ENCODE peak calls at places on chromosome 12, in six cellular contexts. One of them, this sample, is unnamed. For H3K9me3, the result is how much of the 10 kb centered on the place peaks cover.

GRCh38 chr12:57591567-57592325 is 754 bp downstream of the PIP4K2C start:
- DNase-seq in PC-3: peak
- DNase-seq in fibroblast of lung: peak
- DNase-seq in PC-9: peak
- DNase-seq in K562: peak
- DNase-seq in HCT116: no peak
- DNase-seq in this sample: peak

GRCh38 chr12:111942557-111942956 is 70.4 kb downstream of the TMEM116 start:
- DNase-seq in HCT116: no peak
- DNase-seq in PC-9: no peak
- DNase-seq in fibroblast of lung: peak
- DNase-seq in PC-3: peak
- DNase-seq in K562: no peak
- DNase-seq in this sample: no peak

GRCh38 chr12:65313704-65314317 is 35.3 kb downstream of the MSRB3 start:
- DNase-seq in PC-9: no peak
- DNase-seq in fibroblast of lung: no peak
- DNase-seq in K562: no peak
- DNase-seq in PC-3: peak
- DNase-seq in HCT116: peak
- DNase-seq in this sample: peak

GRCh38 chr12:78684419-78684818 is 180.2 kb upstream of the SYT1 start:
- DNase-seq in PC-9: no peak
- DNase-seq in fibroblast of lung: no peak
- DNase-seq in HCT116: no peak
- DNase-seq in PC-3: no peak
- DNase-seq in K562: no peak
- DNase-seq in this sample: no peak

GRCh38 chr12:128009108-128009507 is 257.9 kb upstream of the TMEM132C start:
- DNase-seq in PC-9: no peak
- DNase-seq in K562: no peak
- DNase-seq in HCT116: no peak
- DNase-seq in fibroblast of lung: no peak
- DNase-seq in PC-3: peak
- DNase-seq in this sample: peak

GRCh38 chr12:132926417-132926833 is 29.7 kb downstream of the ZNF605 start:
- DNase-seq in HCT116: no peak
- DNase-seq in PC-3: no peak
- DNase-seq in K562: no peak
- DNase-seq in PC-9: no peak
- DNase-seq in fibroblast of lung: no peak
- DNase-seq in this sample: no peak

GRCh38 chr12:93790472-93791152 is 113.4 kb downstream of the CRADD start:
- DNase-seq in K562: peak
- DNase-seq in PC-9: peak
- DNase-seq in fibroblast of lung: peak
- DNase-seq in PC-3: peak
- DNase-seq in HCT116: no peak
- DNase-seq in this sample: no peak

GRCh38 chr12:20368653-20369163 is 371 bp downstream of the PDE3A start:
- DNase-seq in K562: no peak
- DNase-seq in HCT116: no peak
- DNase-seq in fibroblast of lung: peak
- DNase-seq in PC-9: no peak
- DNase-seq in PC-3: no peak
- DNase-seq in this sample: peak

GRCh38 chr12:75294797-75295196 is 35.3 kb downstream of the CAPS2 start:
- DNase-seq in K562: no peak
- DNase-seq in HCT116: no peak
- DNase-seq in PC-9: no peak
- DNase-seq in fibroblast of lung: no peak
- DNase-seq in PC-3: no peak
- DNase-seq in this sample: no peak

GRCh38 chr12:62732861-62733427 is 202.0 kb downstream of the PPM1H start:
- DNase-seq in K562: no peak
- DNase-seq in HCT116: peak
- DNase-seq in PC-9: peak
- DNase-seq in PC-3: peak
- DNase-seq in fibroblast of lung: peak
- DNase-seq in this sample: no peak

GRCh38 chr12:52659395-52659794 is 7.4 kb upstream of the KRT2 start:
- DNase-seq in fibroblast of lung: no peak
- DNase-seq in PC-3: no peak
- DNase-seq in K562: no peak
- DNase-seq in PC-9: no peak
- DNase-seq in HCT116: no peak
- DNase-seq in this sample: no peak

GRCh38 chr12:96907681-96908163 is 665 bp downstream of the NEDD1 start:
- DNase-seq in fibroblast of lung: peak
- DNase-seq in PC-9: peak
- DNase-seq in K562: peak
- DNase-seq in HCT116: no peak
- DNase-seq in PC-3: no peak
- DNase-seq in this sample: peak

GRCh38 chr12:269216-269615 is 6.6 kb upstream of the SLC6A13 start:
- DNase-seq in PC-3: no peak
- DNase-seq in fibroblast of lung: no peak
- DNase-seq in PC-9: no peak
- DNase-seq in HCT116: no peak
- DNase-seq in K562: no peak
- DNase-seq in this sample: no peak

GRCh38 chr12:42590324-42590934 is 883 bp upstream of the PRICKLE1 start:
- DNase-seq in HCT116: no peak
- DNase-seq in PC-3: peak
- DNase-seq in K562: no peak
- DNase-seq in fibroblast of lung: peak
- DNase-seq in PC-9: peak
- DNase-seq in this sample: peak

GRCh38 chr12:131454418-131455217 is 256.3 kb upstream of the SFSWAP start:
- DNase-seq in PC-9: peak
- DNase-seq in K562: peak
- DNase-seq in fibroblast of lung: no peak
- DNase-seq in HCT116: peak
- DNase-seq in PC-3: peak
- DNase-seq in this sample: peak

GRCh38 chr12:56338643-56339422 is at the start of gene IL23A:
- DNase-seq in PC-3: peak
- DNase-seq in fibroblast of lung: peak
- DNase-seq in HCT116: no peak
- DNase-seq in K562: no peak
- DNase-seq in PC-9: peak
- DNase-seq in this sample: peak

GRCh38 chr12:50568338-50569155 is 63.8 kb downstream of the DIP2B start:
- DNase-seq in PC-9: no peak
- DNase-seq in PC-3: no peak
- DNase-seq in K562: no peak
- DNase-seq in HCT116: no peak
- DNase-seq in fibroblast of lung: peak
- DNase-seq in this sample: no peak

GRCh38 chr12:15726029-15726756 is 63.0 kb downstream of the EPS8 start:
- DNase-seq in fibroblast of lung: no peak
- DNase-seq in K562: no peak
- DNase-seq in PC-9: no peak
- DNase-seq in HCT116: no peak
- DNase-seq in PC-3: no peak
- DNase-seq in this sample: no peak

GRCh38 chr12:9697619-9698018 is 28.1 kb downstream of the CLEC2D start:
- DNase-seq in K562: no peak
- DNase-seq in PC-3: no peak
- DNase-seq in fibroblast of lung: no peak
- DNase-seq in HCT116: no peak
- DNase-seq in PC-9: no peak
- DNase-seq in this sample: no peak
- H3K9me3 ChIP-seq in K562: under half
- H3K9me3 ChIP-seq in PC-3: under half
- H3K9me3 ChIP-seq in fibroblast of lung: under half
- H3K9me3 ChIP-seq in HCT116: under half
- H3K9me3 ChIP-seq in PC-9: under half
- H3K9me3 ChIP-seq in this sample: under half

DNA sequence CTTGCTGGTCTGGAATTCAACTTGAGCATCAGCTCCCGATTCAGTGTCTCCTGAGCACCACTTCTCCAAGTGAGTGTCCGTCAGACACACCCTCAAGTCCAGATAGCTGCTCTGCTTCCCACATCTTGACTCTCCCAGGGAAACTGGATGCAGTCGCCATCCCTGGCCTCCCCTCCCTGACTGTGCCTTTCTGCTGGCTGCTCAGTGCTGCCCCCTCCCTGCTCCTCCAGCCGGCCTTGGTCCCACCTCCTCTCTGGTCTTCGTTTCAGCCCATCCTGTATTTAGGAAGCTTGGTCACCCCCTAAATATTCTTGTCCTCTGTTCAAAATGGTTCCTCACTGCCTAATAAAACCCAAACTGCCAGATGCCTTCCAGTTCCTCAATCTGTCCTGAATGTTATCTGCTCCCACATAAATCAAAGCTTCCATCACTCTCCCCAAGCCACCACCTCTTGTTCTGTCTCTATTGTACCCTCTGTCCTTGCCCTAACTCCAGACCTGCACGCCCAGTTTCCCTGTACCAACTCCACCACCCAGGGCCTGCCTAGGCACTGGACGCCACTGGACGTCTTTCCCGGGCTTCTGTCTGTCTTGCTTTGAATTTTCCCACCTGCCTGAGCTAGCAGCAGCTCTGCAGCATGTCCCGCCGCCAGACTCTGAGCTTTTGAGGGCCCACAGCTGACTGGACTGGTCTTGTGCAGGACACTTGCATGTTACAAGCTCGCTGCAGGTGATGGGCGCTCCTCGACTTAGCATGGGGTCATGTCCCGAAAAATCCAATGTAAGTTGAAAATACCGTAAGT is 33.8 kb downstream of the CCDC92 start:
- DNase-seq in fibroblast of lung: no peak
- DNase-seq in PC-9: no peak
- DNase-seq in PC-3: no peak
- DNase-seq in K562: peak
- DNase-seq in HCT116: no peak
- DNase-seq in this sample: peak
- TF ChIP-seq CTCF in fibroblast of lung: no peak
- TF ChIP-seq CTCF in PC-9: no peak
- TF ChIP-seq CTCF in PC-3: peak
- TF ChIP-seq CTCF in K562: peak
- TF ChIP-seq CTCF in HCT116: peak
- TF ChIP-seq CTCF in this sample: peak

GRCh38 chr12:102958830-102959176 is 1.3 kb downstream of the ASCL1 start:
- DNase-seq in PC-3: no peak
- DNase-seq in HCT116: no peak
- DNase-seq in K562: no peak
- DNase-seq in PC-9: no peak
- DNase-seq in fibroblast of lung: no peak
- DNase-seq in this sample: no peak

GRCh38 chr12:102955926-102956737 is 1.3 kb upstream of the ASCL1 start:
- DNase-seq in PC-9: no peak
- DNase-seq in PC-3: no peak
- DNase-seq in HCT116: no peak
- DNase-seq in K562: no peak
- DNase-seq in fibroblast of lung: no peak
- DNase-seq in this sample: peak

GRCh38 chr12:102957339-102958050 is at the start of gene ASCL1:
- DNase-seq in PC-9: no peak
- DNase-seq in fibroblast of lung: peak
- DNase-seq in PC-3: no peak
- DNase-seq in K562: no peak
- DNase-seq in HCT116: no peak
- DNase-seq in this sample: peak

GRCh38 chr12:102958073-102958829 is 777 bp downstream of the ASCL1 start:
- DNase-seq in PC-3: no peak
- DNase-seq in HCT116: no peak
- DNase-seq in PC-9: no peak
- DNase-seq in fibroblast of lung: peak
- DNase-seq in K562: no peak
- DNase-seq in this sample: peak

DNA sequence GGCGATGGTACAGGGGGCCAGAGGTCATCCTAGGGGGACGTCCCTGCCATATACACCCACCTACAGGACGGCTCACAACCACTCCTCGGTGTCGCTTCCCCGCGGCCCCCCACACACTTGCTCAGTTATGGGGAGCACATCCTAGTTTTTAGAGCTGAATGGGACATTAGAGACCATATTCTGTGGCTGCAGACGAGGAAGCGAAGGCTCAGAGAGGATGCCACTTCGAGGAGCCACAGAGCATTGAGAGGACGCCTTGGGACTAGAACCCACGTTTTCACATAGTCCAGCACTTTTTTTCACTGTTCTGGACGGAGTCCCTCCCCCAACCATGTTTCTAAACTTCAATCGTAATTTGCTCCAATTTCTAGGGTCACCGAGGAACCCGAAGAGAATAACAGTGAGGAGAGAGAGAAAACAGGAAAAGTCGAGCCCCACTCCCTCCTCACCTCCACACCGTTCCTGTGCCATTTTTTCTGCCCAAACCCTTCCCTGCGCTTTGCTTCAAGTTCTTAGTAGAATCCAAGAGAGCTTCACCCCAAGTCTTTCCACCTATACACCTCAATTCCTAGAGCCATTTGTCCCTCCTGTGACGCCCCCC is 636 bp upstream of the ASCL1 start:
- DNase-seq in HCT116: no peak
- DNase-seq in PC-9: no peak
- DNase-seq in fibroblast of lung: no peak
- DNase-seq in PC-3: no peak
- DNase-seq in K562: no peak
- DNase-seq in this sample: no peak
- TF ChIP-seq EZH2 in HCT116: no peak
- TF ChIP-seq EZH2 in PC-9: no peak
- TF ChIP-seq EZH2 in fibroblast of lung: no peak
- TF ChIP-seq EZH2 in PC-3: no peak
- TF ChIP-seq EZH2 in K562: no peak
- TF ChIP-seq EZH2 in this sample: peak

GRCh38 chr12:130131817-130132216 is 30.4 kb upstream of the FZD10 start:
- DNase-seq in K562: no peak
- DNase-seq in PC-9: no peak
- DNase-seq in fibroblast of lung: no peak
- DNase-seq in HCT116: no peak
- DNase-seq in PC-3: no peak
- DNase-seq in this sample: no peak

GRCh38 chr12:130136536-130136935 is 25.7 kb upstream of the FZD10 start:
- DNase-seq in K562: no peak
- DNase-seq in HCT116: no peak
- DNase-seq in PC-9: no peak
- DNase-seq in PC-3: no peak
- DNase-seq in fibroblast of lung: no peak
- DNase-seq in this sample: no peak

GRCh38 chr12:130133851-130134562 is 28.3 kb upstream of the FZD10 start:
- DNase-seq in K562: no peak
- DNase-seq in PC-3: no peak
- DNase-seq in PC-9: no peak
- DNase-seq in fibroblast of lung: no peak
- DNase-seq in HCT116: no peak
- DNase-seq in this sample: no peak

GRCh38 chr12:130132831-130133635 is 29.2 kb upstream of the FZD10 start:
- DNase-seq in PC-3: no peak
- DNase-seq in K562: no peak
- DNase-seq in HCT116: no peak
- DNase-seq in fibroblast of lung: no peak
- DNase-seq in PC-9: no peak
- DNase-seq in this sample: no peak

DNA sequence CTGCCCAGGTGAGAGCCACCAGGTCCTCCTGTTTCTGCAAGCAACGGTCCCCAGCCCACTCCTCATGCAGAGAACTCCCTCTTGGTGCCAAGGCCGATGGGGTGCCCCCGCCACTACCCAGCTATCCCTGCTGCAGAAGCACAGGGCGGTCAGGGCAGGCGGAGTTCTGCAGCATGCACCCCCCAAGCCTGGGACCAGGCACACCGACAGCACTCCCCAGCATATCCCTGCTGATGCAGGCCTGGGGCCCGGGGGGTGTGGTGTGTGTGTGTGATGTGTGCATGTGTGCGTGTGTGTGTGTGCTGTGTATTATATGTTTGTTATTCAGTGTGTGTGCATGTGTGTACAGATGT is 27.7 kb upstream of the FZD10 start:
- DNase-seq in K562: no peak
- DNase-seq in PC-9: no peak
- DNase-seq in PC-3: no peak
- DNase-seq in fibroblast of lung: no peak
- DNase-seq in HCT116: no peak
- DNase-seq in this sample: no peak
- H3K9me3 ChIP-seq in K562: under half
- H3K9me3 ChIP-seq in PC-9: under half
- H3K9me3 ChIP-seq in PC-3: under half
- H3K9me3 ChIP-seq in fibroblast of lung: under half
- H3K9me3 ChIP-seq in HCT116: under half
- H3K9me3 ChIP-seq in this sample: under half